ENCODE peak calls at places on chromosomes 6 and 20, in four cellular contexts. N is hepatocyte, Q is mucosa of descending colon, W is H4. V is an unnamed sample.

GRCh38 chr6:155154158-155154830 is 109.5 kb upstream of the CLDN20 start:
- DNase-seq in Q (no peak), N (peak; percentile 69), W (peak; percentile 79), V (peak; percentile 95)

GRCh38 chr20:58906894-58907293 is 54.4 kb downstream of the GNAS start:
- DNase-seq in Q (no peak), N (no peak), W (no peak), V (peak; percentile 86)

GRCh38 chr6:129501401-129502051 is 208.5 kb downstream of the ARHGAP18 start:
- DNase-seq in W (peak; percentile 87), Q (no peak), N (peak; percentile 93), V (peak; percentile 99)

GRCh38 chr6:142014515-142014914 is 118.2 kb upstream of the GJE1 start:
- DNase-seq in N (no peak), Q (no peak), W (peak; percentile 39), V (peak; percentile 75)

GRCh38 chr6:18823782-18824386 is 436.7 kb downstream of the RNF144B start:
- DNase-seq in Q (peak; percentile 22), N (peak; percentile 17), W (peak; percentile 5), V (peak; percentile 20)

GRCh38 chr6:146915671-146916127 is 288.5 kb upstream of the STXBP5 start:
- DNase-seq in Q (no peak), W (no peak), N (no peak), V (peak; percentile 46)

GRCh38 chr6:3163248-3163594 is 5.9 kb upstream of the TUBB2A start:
- DNase-seq in W (no peak), Q (no peak), N (no peak), V (peak; percentile 57)

GRCh38 chr20:21352703-21353102 is 44.6 kb downstream of the NKX2-4 start:
- DNase-seq in Q (no peak), W (no peak), N (no peak), V (peak; percentile 90)

GRCh38 chr20:43579861-43580793 is 10.6 kb upstream of the IFT52 start:
- DNase-seq in W (no peak), Q (no peak), N (no peak), V (no peak)

GRCh38 chr20:63067266-63067635 is 60.5 kb upstream of the BHLHE23 start:
- DNase-seq in W (no peak), N (no peak), Q (no peak), V (no peak)

GRCh38 chr6:14121936-14122344 is 4.4 kb downstream of the CD83 start:
- DNase-seq in N (no peak), Q (no peak), W (no peak), V (no peak)

GRCh38 chr6:12137480-12137879 is 125.4 kb downstream of the HIVEP1 start:
- DNase-seq in W (peak; percentile 78), Q (no peak), N (peak; percentile 33), V (peak; percentile 89)

GRCh38 chr6:13355043-13355945 is 27.0 kb upstream of the TBC1D7 start:
- DNase-seq in W (peak; percentile 97), N (peak; percentile 54), Q (no peak), V (peak; percentile 98)

GRCh38 chr6:88141641-88142298 is 24.4 kb downstream of the CNR1 start:
- DNase-seq in Q (no peak), N (no peak), W (no peak), V (no peak)